ENCODE peak calls at places on chromosome 3, in five cellular contexts. Z is Kasumi-1; J is natural killer cell; U is stimulated activated CD8-positive, alpha-beta memory T cell treated with anti-CD3 and anti-CD28 coated beads, Interleukin-4, amount 100 ng/mL, for 1 hour; R is activated naive CD4-positive, alpha-beta T cell treated with anti-CD3 and anti-CD28 coated beads, Interleukin-2, amount 10 ng/mL, durations not matched to agents 7 days and 5 days. M is an unnamed sample.
A peak's percentile ranks its signal among the peaks of the same experiment; 100 is the strongest.

GRCh38 chr3:112042842-112043280 is 8.3 kb downstream of the TMPRSS7 start:
- DNase-seq in Z (no peak), J (no peak), U (no peak), R (no peak), M (no peak)

GRCh38 chr3:160447544-160447943 is 2.0 kb downstream of the TRIM59 start:
- DNase-seq in Z (no peak), J (no peak), U (no peak), R (no peak), M (no peak)

GRCh38 chr3:137438561-137438960 is 325.6 kb upstream of the SOX14 start:
- DNase-seq in Z (no peak), J (no peak), U (no peak), R (no peak), M (no peak)

GRCh38 chr3:192433704-192434103 is 293.6 kb downstream of the FGF12 start:
- DNase-seq in Z (no peak), J (no peak), U (no peak), R (no peak), M (no peak)

GRCh38 chr3:160941885-160942494 is 163.2 kb downstream of the B3GALNT1 start:
- DNase-seq in Z (no peak), J (peak; percentile 62), U (peak; percentile 41), R (peak; percentile 79), M (peak; percentile 32)

GRCh38 chr3:23175361-23176073 is 27.6 kb upstream of the UBE2E2 start:
- DNase-seq in Z (no peak), J (no peak), U (no peak), R (no peak), M (no peak)

GRCh38 chr3:87350367-87351199 is 74.2 kb upstream of the POU1F1 start:
- DNase-seq in Z (peak; percentile 83), J (no peak), U (no peak), R (peak; percentile 23), M (no peak)

GRCh38 chr3:8752832-8753231 is 16.6 kb downstream of the OXTR start:
- DNase-seq in Z (no peak), J (no peak), U (no peak), R (no peak), M (no peak)

GRCh38 chr3:152325136-152325535 is 56.4 kb downstream of the MBNL1 start:
- DNase-seq in Z (no peak), J (no peak), U (no peak), R (no peak), M (no peak)

GRCh38 chr3:146498002-146498736 is 28.8 kb upstream of the PLSCR2 start:
- DNase-seq in Z (no peak), J (no peak), U (peak; percentile 4), R (peak; percentile 77), M (peak; percentile 23)

GRCh38 chr3:150748648-150749047 is 14.3 kb downstream of the SIAH2 start:
- DNase-seq in Z (no peak), J (no peak), U (no peak), R (no peak), M (no peak)

GRCh38 chr3:99342374-99342773 is 296.0 kb upstream of the COL8A1 start:
- DNase-seq in Z (no peak), J (no peak), U (no peak), R (no peak), M (no peak)

GRCh38 chr3:45124379-45124778 is 21.8 kb downstream of the CDCP1 start:
- DNase-seq in Z (no peak), J (no peak), U (no peak), R (no peak), M (no peak)

M was measured in activated T-helper 2 cell treated with anti-CD3 and anti-CD28 coated beads, Interferon-gamma antibody, Interleukin-2, Interleukin-4, amounts not matched to agents 10 μg/mL and 5 μg/mL and 100 μg/mL, durations not matched to agents 14 hours and 24 hours and 36 hours.